ENCODE peak calls at places on chromosome 20, in ten cellular contexts. One of them, this sample, is unnamed.

GRCh38 chr20:57414867-57415592 is 23.8 kb downstream of the RBM38 start:
- DNase-seq in mesothelial cell of epicardium: no peak
- DNase-seq in B cell: no peak
- DNase-seq in H54: no peak
- DNase-seq in head of caudate nucleus: no peak
- DNase-seq in neural crest cell: no peak
- DNase-seq in CD8-positive, alpha-beta memory T cell: no peak
- DNase-seq in occipital lobe: no peak
- DNase-seq in amniotic epithelial cell: peak
- DNase-seq in MM.1S: no peak
- DNase-seq in this sample: no peak

GRCh38 chr20:53555081-53555480 is 38.6 kb downstream of the ZNF217 start:
- DNase-seq in neural crest cell: no peak
- DNase-seq in amniotic epithelial cell: no peak
- DNase-seq in MM.1S: peak
- DNase-seq in head of caudate nucleus: no peak
- DNase-seq in H54: no peak
- DNase-seq in CD8-positive, alpha-beta memory T cell: no peak
- DNase-seq in occipital lobe: no peak
- DNase-seq in B cell: no peak
- DNase-seq in mesothelial cell of epicardium: no peak
- DNase-seq in this sample: no peak

GRCh38 chr20:51803157-51803854 is 985 bp upstream of the SALL4 start:
- DNase-seq in head of caudate nucleus: no peak
- DNase-seq in CD8-positive, alpha-beta memory T cell: no peak
- DNase-seq in mesothelial cell of epicardium: no peak
- DNase-seq in H54: no peak
- DNase-seq in neural crest cell: no peak
- DNase-seq in B cell: no peak
- DNase-seq in MM.1S: no peak
- DNase-seq in occipital lobe: no peak
- DNase-seq in amniotic epithelial cell: no peak
- DNase-seq in this sample: no peak

GRCh38 chr20:59171986-59172385 is 8.4 kb downstream of the ZNF831 start:
- DNase-seq in neural crest cell: no peak
- DNase-seq in mesothelial cell of epicardium: no peak
- DNase-seq in MM.1S: no peak
- DNase-seq in B cell: no peak
- DNase-seq in H54: no peak
- DNase-seq in CD8-positive, alpha-beta memory T cell: no peak
- DNase-seq in head of caudate nucleus: no peak
- DNase-seq in occipital lobe: no peak
- DNase-seq in amniotic epithelial cell: no peak
- DNase-seq in this sample: no peak

GRCh38 chr20:63519765-63520593 is 586 bp upstream of the PPDPF start:
- DNase-seq in head of caudate nucleus: peak
- DNase-seq in H54: peak
- DNase-seq in neural crest cell: peak
- DNase-seq in amniotic epithelial cell: no peak
- DNase-seq in mesothelial cell of epicardium: peak
- DNase-seq in occipital lobe: no peak
- DNase-seq in B cell: peak
- DNase-seq in MM.1S: no peak
- DNase-seq in CD8-positive, alpha-beta memory T cell: peak
- DNase-seq in this sample: peak

GRCh38 chr20:25066386-25066785 is 8.4 kb upstream of the ACSS1 start:
- DNase-seq in occipital lobe: no peak
- DNase-seq in head of caudate nucleus: no peak
- DNase-seq in amniotic epithelial cell: no peak
- DNase-seq in mesothelial cell of epicardium: no peak
- DNase-seq in CD8-positive, alpha-beta memory T cell: no peak
- DNase-seq in MM.1S: no peak
- DNase-seq in neural crest cell: no peak
- DNase-seq in H54: no peak
- DNase-seq in B cell: no peak
- DNase-seq in this sample: no peak

GRCh38 chr20:63234693-63235398 is 859 bp upstream of the BIRC7 start:
- DNase-seq in MM.1S: no peak
- DNase-seq in B cell: no peak
- DNase-seq in CD8-positive, alpha-beta memory T cell: no peak
- DNase-seq in neural crest cell: no peak
- DNase-seq in head of caudate nucleus: no peak
- DNase-seq in H54: no peak
- DNase-seq in mesothelial cell of epicardium: no peak
- DNase-seq in occipital lobe: no peak
- DNase-seq in amniotic epithelial cell: no peak
- DNase-seq in this sample: no peak

GRCh38 chr20:56945057-56945456 is 316.0 kb downstream of the TFAP2C start:
- DNase-seq in head of caudate nucleus: no peak
- DNase-seq in CD8-positive, alpha-beta memory T cell: no peak
- DNase-seq in H54: no peak
- DNase-seq in mesothelial cell of epicardium: no peak
- DNase-seq in MM.1S: no peak
- DNase-seq in neural crest cell: no peak
- DNase-seq in occipital lobe: no peak
- DNase-seq in B cell: no peak
- DNase-seq in amniotic epithelial cell: no peak
- DNase-seq in this sample: no peak

GRCh38 chr20:64103871-64104666 is 3.3 kb downstream of the NPBWR2 start:
- DNase-seq in mesothelial cell of epicardium: peak
- DNase-seq in amniotic epithelial cell: no peak
- DNase-seq in head of caudate nucleus: no peak
- DNase-seq in H54: no peak
- DNase-seq in occipital lobe: no peak
- DNase-seq in neural crest cell: no peak
- DNase-seq in MM.1S: no peak
- DNase-seq in B cell: no peak
- DNase-seq in CD8-positive, alpha-beta memory T cell: no peak
- DNase-seq in this sample: peak

GRCh38 chr20:34824026-34824860 is 1.2 kb downstream of the NCOA6 start:
- DNase-seq in amniotic epithelial cell: peak
- DNase-seq in head of caudate nucleus: peak
- DNase-seq in neural crest cell: peak
- DNase-seq in CD8-positive, alpha-beta memory T cell: peak
- DNase-seq in B cell: peak
- DNase-seq in MM.1S: peak
- DNase-seq in H54: peak
- DNase-seq in mesothelial cell of epicardium: no peak
- DNase-seq in occipital lobe: no peak
- DNase-seq in this sample: peak

GRCh38 chr20:14879020-14879697 is 541.7 kb upstream of the FLRT3 start:
- DNase-seq in neural crest cell: no peak
- DNase-seq in B cell: no peak
- DNase-seq in MM.1S: peak
- DNase-seq in occipital lobe: no peak
- DNase-seq in mesothelial cell of epicardium: no peak
- DNase-seq in H54: no peak
- DNase-seq in amniotic epithelial cell: peak
- DNase-seq in head of caudate nucleus: no peak
- DNase-seq in CD8-positive, alpha-beta memory T cell: no peak
- DNase-seq in this sample: no peak

GRCh38 chr20:24916412-24916811 is 32.7 kb upstream of the CST7 start:
- DNase-seq in occipital lobe: no peak
- DNase-seq in mesothelial cell of epicardium: no peak
- DNase-seq in amniotic epithelial cell: no peak
- DNase-seq in head of caudate nucleus: no peak
- DNase-seq in neural crest cell: no peak
- DNase-seq in H54: no peak
- DNase-seq in MM.1S: no peak
- DNase-seq in B cell: no peak
- DNase-seq in CD8-positive, alpha-beta memory T cell: no peak
- DNase-seq in this sample: peak

GRCh38 chr20:42549496-42549895 is 640.2 kb downstream of the PTPRT start:
- DNase-seq in H54: no peak
- DNase-seq in B cell: no peak
- DNase-seq in mesothelial cell of epicardium: no peak
- DNase-seq in CD8-positive, alpha-beta memory T cell: no peak
- DNase-seq in neural crest cell: no peak
- DNase-seq in amniotic epithelial cell: no peak
- DNase-seq in MM.1S: no peak
- DNase-seq in head of caudate nucleus: no peak
- DNase-seq in occipital lobe: no peak
- DNase-seq in this sample: no peak

GRCh38 chr20:10309326-10309725 is 90.7 kb downstream of the SNAP25 start:
- DNase-seq in H54: peak
- DNase-seq in mesothelial cell of epicardium: no peak
- DNase-seq in B cell: no peak
- DNase-seq in amniotic epithelial cell: peak
- DNase-seq in MM.1S: no peak
- DNase-seq in head of caudate nucleus: no peak
- DNase-seq in CD8-positive, alpha-beta memory T cell: no peak
- DNase-seq in occipital lobe: no peak
- DNase-seq in neural crest cell: no peak
- DNase-seq in this sample: no peak

GRCh38 chr20:8790442-8791074 is 278.3 kb upstream of the PLCB4 start:
- DNase-seq in B cell: no peak
- DNase-seq in mesothelial cell of epicardium: no peak
- DNase-seq in CD8-positive, alpha-beta memory T cell: no peak
- DNase-seq in head of caudate nucleus: no peak
- DNase-seq in neural crest cell: peak
- DNase-seq in amniotic epithelial cell: peak
- DNase-seq in H54: no peak
- DNase-seq in occipital lobe: no peak
- DNase-seq in MM.1S: peak
- DNase-seq in this sample: no peak

GRCh38 chr20:58981564-58982364 is 708 bp downstream of the NELFCD start:
- DNase-seq in head of caudate nucleus: no peak
- DNase-seq in neural crest cell: no peak
- DNase-seq in amniotic epithelial cell: no peak
- DNase-seq in occipital lobe: no peak
- DNase-seq in mesothelial cell of epicardium: no peak
- DNase-seq in MM.1S: peak
- DNase-seq in CD8-positive, alpha-beta memory T cell: no peak
- DNase-seq in B cell: no peak
- DNase-seq in H54: no peak
- DNase-seq in this sample: no peak

GRCh38 chr20:54069501-54069971 is 858 bp downstream of the BCAS1 start:
- DNase-seq in CD8-positive, alpha-beta memory T cell: no peak
- DNase-seq in neural crest cell: no peak
- DNase-seq in mesothelial cell of epicardium: no peak
- DNase-seq in head of caudate nucleus: no peak
- DNase-seq in MM.1S: no peak
- DNase-seq in H54: no peak
- DNase-seq in amniotic epithelial cell: no peak
- DNase-seq in occipital lobe: no peak
- DNase-seq in B cell: no peak
- DNase-seq in this sample: no peak

GRCh38 chr20:43911066-43911465 is 3.6 kb upstream of the TOX2 start:
- DNase-seq in amniotic epithelial cell: peak
- DNase-seq in H54: no peak
- DNase-seq in MM.1S: no peak
- DNase-seq in occipital lobe: no peak
- DNase-seq in mesothelial cell of epicardium: no peak
- DNase-seq in head of caudate nucleus: no peak
- DNase-seq in CD8-positive, alpha-beta memory T cell: no peak
- DNase-seq in neural crest cell: no peak
- DNase-seq in B cell: no peak
- DNase-seq in this sample: no peak

GRCh38 chr20:44609511-44610312 is 27.3 kb downstream of the PKIG start:
- DNase-seq in amniotic epithelial cell: peak
- DNase-seq in neural crest cell: peak
- DNase-seq in occipital lobe: peak
- DNase-seq in head of caudate nucleus: peak
- DNase-seq in H54: peak
- DNase-seq in MM.1S: peak
- DNase-seq in B cell: peak
- DNase-seq in CD8-positive, alpha-beta memory T cell: peak
- DNase-seq in mesothelial cell of epicardium: peak
- DNase-seq in this sample: peak

GRCh38 chr20:2122921-2123320 is 21.3 kb downstream of the STK35 start:
- DNase-seq in B cell: no peak
- DNase-seq in occipital lobe: no peak
- DNase-seq in amniotic epithelial cell: peak
- DNase-seq in neural crest cell: no peak
- DNase-seq in mesothelial cell of epicardium: no peak
- DNase-seq in CD8-positive, alpha-beta memory T cell: no peak
- DNase-seq in MM.1S: no peak
- DNase-seq in head of caudate nucleus: no peak
- DNase-seq in H54: no peak
- DNase-seq in this sample: no peak

GRCh38 chr20:22825076-22825475 is 210.0 kb upstream of the SSTR4 start:
- DNase-seq in occipital lobe: no peak
- DNase-seq in neural crest cell: no peak
- DNase-seq in MM.1S: no peak
- DNase-seq in amniotic epithelial cell: peak
- DNase-seq in B cell: no peak
- DNase-seq in CD8-positive, alpha-beta memory T cell: no peak
- DNase-seq in H54: no peak
- DNase-seq in head of caudate nucleus: no peak
- DNase-seq in mesothelial cell of epicardium: no peak
- DNase-seq in this sample: no peak

GRCh38 chr20:12928755-12929401 is 79.9 kb upstream of the SPTLC3 start:
- DNase-seq in head of caudate nucleus: no peak
- DNase-seq in amniotic epithelial cell: peak
- DNase-seq in occipital lobe: no peak
- DNase-seq in MM.1S: no peak
- DNase-seq in mesothelial cell of epicardium: no peak
- DNase-seq in neural crest cell: no peak
- DNase-seq in CD8-positive, alpha-beta memory T cell: no peak
- DNase-seq in B cell: no peak
- DNase-seq in H54: peak
- DNase-seq in this sample: no peak

GRCh38 chr20:36084897-36085617 is 69.5 kb upstream of the EPB41L1 start:
- DNase-seq in occipital lobe: no peak
- DNase-seq in mesothelial cell of epicardium: no peak
- DNase-seq in amniotic epithelial cell: peak
- DNase-seq in MM.1S: no peak
- DNase-seq in B cell: no peak
- DNase-seq in neural crest cell: no peak
- DNase-seq in H54: no peak
- DNase-seq in head of caudate nucleus: no peak
- DNase-seq in CD8-positive, alpha-beta memory T cell: no peak
- DNase-seq in this sample: no peak

GRCh38 chr20:56409521-56409920 is 2.5 kb upstream of the CASS4 start:
- DNase-seq in neural crest cell: no peak
- DNase-seq in mesothelial cell of epicardium: no peak
- DNase-seq in H54: no peak
- DNase-seq in head of caudate nucleus: no peak
- DNase-seq in B cell: no peak
- DNase-seq in MM.1S: no peak
- DNase-seq in occipital lobe: no peak
- DNase-seq in CD8-positive, alpha-beta memory T cell: no peak
- DNase-seq in amniotic epithelial cell: peak
- DNase-seq in this sample: no peak

GRCh38 chr20:47274449-47275108 is 81.9 kb downstream of the ZMYND8 start:
- DNase-seq in H54: peak
- DNase-seq in amniotic epithelial cell: peak
- DNase-seq in mesothelial cell of epicardium: no peak
- DNase-seq in B cell: no peak
- DNase-seq in neural crest cell: no peak
- DNase-seq in occipital lobe: no peak
- DNase-seq in MM.1S: no peak
- DNase-seq in CD8-positive, alpha-beta memory T cell: no peak
- DNase-seq in head of caudate nucleus: no peak
- DNase-seq in this sample: no peak

GRCh38 chr20:25246182-25246943 is 1.5 kb upstream of the PYGB start:
- DNase-seq in B cell: no peak
- DNase-seq in head of caudate nucleus: no peak
- DNase-seq in occipital lobe: no peak
- DNase-seq in neural crest cell: no peak
- DNase-seq in amniotic epithelial cell: no peak
- DNase-seq in H54: no peak
- DNase-seq in mesothelial cell of epicardium: no peak
- DNase-seq in CD8-positive, alpha-beta memory T cell: no peak
- DNase-seq in MM.1S: peak
- DNase-seq in this sample: no peak

GRCh38 chr20:58888521-58889333 is 36.2 kb downstream of the GNAS start:
- DNase-seq in amniotic epithelial cell: peak
- DNase-seq in head of caudate nucleus: peak
- DNase-seq in neural crest cell: peak
- DNase-seq in occipital lobe: peak
- DNase-seq in H54: peak
- DNase-seq in CD8-positive, alpha-beta memory T cell: peak
- DNase-seq in MM.1S: peak
- DNase-seq in mesothelial cell of epicardium: peak
- DNase-seq in B cell: peak
- DNase-seq in this sample: peak

GRCh38 chr20:63636752-63637633 is 10.1 kb upstream of the GMEB2 start:
- DNase-seq in neural crest cell: no peak
- DNase-seq in MM.1S: no peak
- DNase-seq in occipital lobe: no peak
- DNase-seq in amniotic epithelial cell: no peak
- DNase-seq in head of caudate nucleus: no peak
- DNase-seq in B cell: no peak
- DNase-seq in mesothelial cell of epicardium: no peak
- DNase-seq in H54: no peak
- DNase-seq in CD8-positive, alpha-beta memory T cell: no peak
- DNase-seq in this sample: no peak